ENCODE peak calls at places on chromosomes 4 and X, in six cellular contexts. One of them, this sample, is unnamed.

GRCh38 chrX:49879656-49880277 is 483 bp downstream of the USP27X start:
- DNase-seq in GM12892: peak
- DNase-seq in mucosa of gallbladder: no peak
- DNase-seq in D341Med: peak
- DNase-seq in NCI-H345: no peak
- DNase-seq in EL: peak
- DNase-seq in this sample: no peak

GRCh38 chrX:41333744-41333993 is 293 bp upstream of the DDX3X start:
- DNase-seq in mucosa of gallbladder: peak
- DNase-seq in D341Med: no peak
- DNase-seq in GM12892: peak
- DNase-seq in EL: peak
- DNase-seq in NCI-H345: peak
- DNase-seq in this sample: peak

GRCh38 chrX:132077414-132077813 is 50.4 kb downstream of the FRMD7 start:
- DNase-seq in mucosa of gallbladder: no peak
- DNase-seq in D341Med: no peak
- DNase-seq in EL: no peak
- DNase-seq in NCI-H345: no peak
- DNase-seq in GM12892: no peak
- DNase-seq in this sample: no peak

GRCh38 chr4:179748837-179749236 is 2306.6 kb upstream of the AGA start:
- DNase-seq in D341Med: no peak
- DNase-seq in mucosa of gallbladder: no peak
- DNase-seq in NCI-H345: no peak
- DNase-seq in EL: no peak
- DNase-seq in GM12892: no peak
- DNase-seq in this sample: no peak

GRCh38 chr4:73653695-73654106 is 33.5 kb upstream of the RASSF6 start:
- DNase-seq in GM12892: no peak
- DNase-seq in D341Med: peak
- DNase-seq in NCI-H345: peak
- DNase-seq in EL: peak
- DNase-seq in mucosa of gallbladder: no peak
- DNase-seq in this sample: no peak

GRCh38 chrX:53494427-53494826 is 60.3 kb upstream of the HSD17B10 start:
- DNase-seq in D341Med: no peak
- DNase-seq in NCI-H345: peak
- DNase-seq in GM12892: no peak
- DNase-seq in EL: no peak
- DNase-seq in mucosa of gallbladder: no peak
- DNase-seq in this sample: peak

GRCh38 chr4:186746581-186746980 is 22.9 kb upstream of the FAT1 start:
- DNase-seq in EL: peak
- DNase-seq in GM12892: no peak
- DNase-seq in NCI-H345: no peak
- DNase-seq in D341Med: no peak
- DNase-seq in mucosa of gallbladder: no peak
- DNase-seq in this sample: no peak

GRCh38 chr4:14524236-14524635 is 478.0 kb upstream of the CPEB2 start:
- DNase-seq in EL: peak
- DNase-seq in D341Med: no peak
- DNase-seq in GM12892: no peak
- DNase-seq in mucosa of gallbladder: no peak
- DNase-seq in NCI-H345: no peak
- DNase-seq in this sample: no peak

GRCh38 chr4:79390890-79391289 is 17.1 kb downstream of the GK2 start:
- DNase-seq in GM12892: no peak
- DNase-seq in EL: no peak
- DNase-seq in mucosa of gallbladder: no peak
- DNase-seq in D341Med: no peak
- DNase-seq in NCI-H345: no peak
- DNase-seq in this sample: no peak

GRCh38 chr4:39367166-39367565 is 1.0 kb upstream of the RFC1 start:
- DNase-seq in EL: no peak
- DNase-seq in D341Med: no peak
- DNase-seq in GM12892: no peak
- DNase-seq in mucosa of gallbladder: no peak
- DNase-seq in NCI-H345: no peak
- DNase-seq in this sample: no peak

GRCh38 chr4:116705466-116705865 is 379.9 kb downstream of the TRAM1L1 start:
- DNase-seq in mucosa of gallbladder: no peak
- DNase-seq in EL: no peak
- DNase-seq in GM12892: no peak
- DNase-seq in D341Med: no peak
- DNase-seq in NCI-H345: no peak
- DNase-seq in this sample: no peak

GRCh38 chr4:135192746-135193535 is 991.4 kb upstream of the PABPC4L start:
- DNase-seq in mucosa of gallbladder: no peak
- DNase-seq in GM12892: no peak
- DNase-seq in NCI-H345: no peak
- DNase-seq in EL: peak
- DNase-seq in D341Med: no peak
- DNase-seq in this sample: no peak

GRCh38 chr4:11182586-11183357 is 245.9 kb downstream of the HS3ST1 start:
- DNase-seq in GM12892: no peak
- DNase-seq in EL: no peak
- DNase-seq in mucosa of gallbladder: no peak
- DNase-seq in NCI-H345: no peak
- DNase-seq in D341Med: no peak
- DNase-seq in this sample: no peak

GRCh38 chr4:82799006-82799881 is 648 bp upstream of the SCD5 start:
- DNase-seq in GM12892: no peak
- DNase-seq in mucosa of gallbladder: no peak
- DNase-seq in NCI-H345: no peak
- DNase-seq in EL: no peak
- DNase-seq in D341Med: peak
- DNase-seq in this sample: no peak

GRCh38 chrX:44105228-44105913 is 132.2 kb upstream of the NDP start:
- DNase-seq in GM12892: no peak
- DNase-seq in mucosa of gallbladder: no peak
- DNase-seq in NCI-H345: no peak
- DNase-seq in D341Med: no peak
- DNase-seq in EL: no peak
- DNase-seq in this sample: no peak

GRCh38 chrX:39946822-39947221 is 150.9 kb downstream of the BCOR start:
- DNase-seq in D341Med: no peak
- DNase-seq in NCI-H345: no peak
- DNase-seq in EL: peak
- DNase-seq in mucosa of gallbladder: no peak
- DNase-seq in GM12892: no peak
- DNase-seq in this sample: no peak

GRCh38 chrX:1355131-1355799 is 18.7 kb downstream of the IL3RA start:
- DNase-seq in mucosa of gallbladder: no peak
- DNase-seq in GM12892: no peak
- DNase-seq in NCI-H345: no peak
- DNase-seq in EL: no peak
- DNase-seq in D341Med: no peak
- DNase-seq in this sample: no peak

GRCh38 chr4:3266076-3266475 is 17.1 kb downstream of the MSANTD1 start:
- DNase-seq in mucosa of gallbladder: no peak
- DNase-seq in EL: no peak
- DNase-seq in NCI-H345: no peak
- DNase-seq in GM12892: no peak
- DNase-seq in D341Med: no peak
- DNase-seq in this sample: no peak